ENCODE peak calls at places on chromosomes 5 and 9, in four cellular contexts. F is H9, E is RWPE2, Q is PC-9. S is an unnamed sample.

GRCh38 chr9:73595036-73595545 is 443.4 kb downstream of the ANXA1 start:
- DNase-seq in F (no peak), E (no peak), Q (no peak), S (no peak)

GRCh38 chr9:93308158-93308602 is 124.2 kb downstream of the WNK2 start:
- DNase-seq in F (peak; percentile 23), E (no peak), Q (no peak), S (no peak)

GRCh38 chr5:10351882-10352395 is 1.6 kb upstream of the MARCHF6 start:
- DNase-seq in F (no peak), E (peak; percentile 23), Q (no peak), S (no peak)

GRCh38 chr5:132466453-132467291 is 23.9 kb downstream of the IRF1 start:
- DNase-seq in F (no peak), E (peak; percentile 89), Q (peak; percentile 59), S (no peak)

GRCh38 chr5:111848374-111848914 is 91.5 kb upstream of the NREP start:
- DNase-seq in F (no peak), E (no peak), Q (no peak), S (no peak)

GRCh38 chr9:75389096-75389495 is 300.8 kb downstream of the OSTF1 start:
- DNase-seq in F (no peak), E (no peak), Q (no peak), S (no peak)

GRCh38 chr5:154753792-154754191 is 1.4 kb upstream of the LARP1 start:
- DNase-seq in F (no peak), E (no peak), Q (peak; percentile 37), S (no peak)

GRCh38 chr9:97859346-97859745 is 6.3 kb downstream of the FOXE1 start:
- DNase-seq in F (no peak), E (no peak), Q (no peak), S (no peak)

GRCh38 chr5:133962801-133963476 is 5.5 kb downstream of the C5orf15 start:
- DNase-seq in F (no peak), E (no peak), Q (no peak), S (no peak)

GRCh38 chr9:114412057-114412683 is 24.4 kb upstream of the AKNA start:
- DNase-seq in F (no peak), E (no peak), Q (no peak), S (peak; percentile 58)

GRCh38 chr5:72268753-72269410 is 51.2 kb downstream of the MRPS27 start:
- DNase-seq in F (peak; percentile 51), E (no peak), Q (peak; percentile 61), S (peak; percentile 61)

GRCh38 chr9:36862206-36863145 is 171.6 kb downstream of the PAX5 start:
- DNase-seq in F (peak; percentile 77), E (no peak), Q (peak; percentile 33), S (peak; percentile 75)

GRCh38 chr9:13524245-13524644 is 244.8 kb upstream of the MPDZ start:
- DNase-seq in F (no peak), E (no peak), Q (no peak), S (no peak)

GRCh38 chr5:180807654-180808414 is 5.2 kb upstream of the MGAT1 start:
- DNase-seq in F (no peak), E (peak; percentile 14), Q (no peak), S (no peak)

GRCh38 chr5:50415912-50416311 is 25.2 kb downstream of the EMB start:
- DNase-seq in F (no peak), E (no peak), Q (no peak), S (no peak)

DNA sequence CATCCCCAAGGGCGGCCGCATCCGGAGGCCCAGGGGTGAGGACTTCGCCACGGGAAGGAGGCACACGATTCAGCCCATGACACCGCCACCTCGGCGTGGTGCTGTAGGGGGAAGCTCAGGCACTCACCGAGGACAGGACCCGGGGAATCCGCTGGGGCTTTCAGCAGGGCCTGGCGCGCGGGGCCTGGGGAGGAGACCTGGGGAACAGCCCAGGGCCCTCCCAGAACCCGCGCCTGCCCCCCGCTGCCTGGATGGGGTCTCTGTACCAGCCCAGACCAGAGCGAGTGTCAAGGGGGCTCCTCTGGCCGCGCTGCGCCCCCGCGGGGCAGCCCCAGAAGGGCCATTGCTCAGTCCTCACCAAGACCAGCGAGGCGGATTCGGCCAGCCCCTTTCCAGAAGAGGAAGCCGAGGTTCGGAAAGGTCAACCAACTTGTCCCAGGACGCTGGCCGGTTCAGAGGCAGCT is 12.8 kb downstream of the COL23A1 start:
- DNase-seq in F (peak; percentile 72), E (no peak), Q (no peak), S (peak; percentile 39)
- TF ChIP-seq CTCF in F (peak; percentile 33), E (no peak), Q (no peak), S (no peak)

GRCh38 chr5:15774632-15775031 is 274.7 kb downstream of the FBXL7 start:
- DNase-seq in F (no peak), E (no peak), Q (no peak), S (no peak)

GRCh38 chr5:15772131-15772530 is 272.2 kb downstream of the FBXL7 start:
- DNase-seq in F (no peak), E (no peak), Q (no peak), S (no peak)

GRCh38 chr5:15763754-15764153 is 263.8 kb downstream of the FBXL7 start:
- DNase-seq in F (no peak), E (no peak), Q (no peak), S (peak; percentile 35)

DNA sequence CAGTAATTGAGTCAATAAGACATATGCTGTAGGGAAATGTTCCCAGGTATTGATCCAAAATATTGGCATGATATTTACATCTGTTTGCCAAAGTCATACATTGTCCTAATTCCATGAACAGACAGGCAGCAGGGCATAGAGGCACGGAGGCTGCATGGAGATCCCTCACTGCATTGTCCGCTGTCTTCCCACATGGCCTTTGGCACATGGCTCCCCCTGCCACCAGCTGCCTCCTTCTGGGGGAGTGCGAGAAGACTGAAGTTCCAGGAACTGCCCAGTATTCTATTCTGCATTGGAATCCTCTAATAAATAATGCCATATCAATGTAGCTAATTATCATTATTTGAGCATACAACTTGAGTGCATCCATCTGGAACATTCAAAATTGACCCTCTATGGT is 269.0 kb downstream of the FBXL7 start:
- DNase-seq in F (no peak), E (no peak), Q (no peak), S (peak; percentile 30)
- TF ChIP-seq CTCF in F (no peak), E (no peak), Q (no peak), S (no peak)

DNA sequence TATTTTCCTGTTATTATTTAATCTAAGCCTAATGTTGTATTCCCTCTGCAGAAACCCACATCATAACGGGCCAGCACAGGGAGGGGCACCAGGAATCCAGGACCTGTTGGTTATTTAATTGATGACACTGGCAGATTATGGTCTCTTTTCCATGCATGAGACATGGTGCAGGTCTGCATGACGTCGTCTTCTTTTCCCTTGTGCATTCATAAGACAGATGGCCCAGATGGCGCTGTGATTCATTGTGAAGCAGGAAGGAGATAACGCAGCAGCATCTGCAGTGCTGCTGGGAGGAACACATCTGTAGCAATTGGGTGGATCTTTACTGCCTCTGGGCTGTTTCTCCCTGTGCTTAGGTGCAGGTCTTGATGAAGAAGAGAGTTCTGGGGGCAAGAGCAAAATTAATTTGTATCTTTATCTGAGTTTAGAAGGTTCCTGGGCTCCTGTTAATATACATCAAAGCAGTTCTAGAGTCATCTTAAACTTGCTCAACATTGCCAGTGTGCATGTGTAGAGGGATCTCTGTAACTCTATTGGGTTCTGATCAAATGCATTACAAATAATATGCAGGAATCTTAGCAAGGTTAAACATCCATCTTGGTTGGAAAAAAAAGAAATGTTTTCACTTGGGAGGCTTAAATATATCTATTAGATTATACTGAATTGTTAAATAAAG is 176.1 kb downstream of the PCSK1 start:
- DNase-seq in F (no peak), E (no peak), Q (no peak), S (peak; percentile 82)
- TF ChIP-seq CTCF in F (no peak), E (no peak), Q (no peak), S (no peak)

DNA sequence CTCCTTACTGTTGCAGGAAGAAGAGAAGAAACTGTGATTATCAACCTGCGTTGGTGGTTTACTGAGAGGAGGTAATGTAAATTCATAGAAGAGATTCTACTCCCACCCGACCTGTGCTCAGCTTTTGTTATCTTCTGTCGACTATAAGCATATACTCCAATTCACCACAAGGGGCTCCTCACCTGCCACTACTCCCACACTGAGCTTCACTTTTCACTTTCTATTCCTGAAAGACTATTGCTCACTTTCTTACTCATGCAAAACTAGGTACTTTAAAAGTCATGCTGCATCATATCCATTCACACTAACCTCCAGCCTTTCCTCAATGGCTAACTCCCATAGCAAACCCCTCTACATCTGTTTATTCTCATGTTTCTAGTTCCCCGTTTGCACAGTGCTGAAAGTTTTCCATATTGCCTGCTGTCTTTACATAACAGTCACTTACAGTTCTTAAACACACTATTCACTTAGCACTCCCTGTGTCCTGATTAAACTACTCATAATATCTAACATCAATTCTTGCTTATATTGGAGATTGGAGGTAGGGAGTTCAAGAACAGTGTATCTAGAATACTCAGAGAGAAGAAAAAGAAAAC is 1062.6 kb downstream of the NR2F1-AS1 start:
- DNase-seq in F (peak; percentile 34), E (no peak), Q (no peak), S (no peak)
- TF ChIP-seq CTCF in F (peak; percentile 76), E (peak; percentile 86), Q (peak; percentile 63), S (peak; percentile 79)

GRCh38 chr9:108400267-108400666 is 455.5 kb downstream of the ACTL7B start:
- DNase-seq in F (no peak), E (no peak), Q (no peak), S (no peak)
- TF ChIP-seq CTCF in F (no peak), E (no peak), Q (no peak), S (peak; percentile 16)

GRCh38 chr5:27020965-27021364 is 17.4 kb downstream of the CDH9 start:
- DNase-seq in F (no peak), E (no peak), Q (no peak), S (no peak)
- TF ChIP-seq CTCF in F (peak; percentile 50), E (peak; percentile 91), Q (peak; percentile 51), S (no peak)

GRCh38 chr5:115838885-115839518 is 2.4 kb downstream of the ATG12 start:
- DNase-seq in F (no peak), E (no peak), Q (peak; percentile 1), S (no peak)
- TF ChIP-seq CTCF in F (peak; percentile 70), E (peak; percentile 87), Q (peak; percentile 73), S (peak; percentile 74)

GRCh38 chr5:178204205-178205009 is at the start of gene HNRNPAB:
- DNase-seq in F (peak; percentile 94), E (peak; percentile 95), Q (peak; percentile 97), S (peak; percentile 95)

GRCh38 chr5:178203670-178204204 is 596 bp upstream of the HNRNPAB start:
- DNase-seq in F (no peak), E (no peak), Q (no peak), S (peak; percentile 31)

GRCh38 chr5:178205749-178206047 is 1.4 kb downstream of the HNRNPAB start:
- DNase-seq in F (no peak), E (no peak), Q (no peak), S (no peak)

GRCh38 chr5:178206166-178207101 is 2.1 kb downstream of the HNRNPAB start:
- DNase-seq in F (no peak), E (peak; percentile 27), Q (no peak), S (no peak)

GRCh38 chr5:178205010-178205748 is 846 bp downstream of the HNRNPAB start:
- DNase-seq in F (peak; percentile 62), E (peak; percentile 83), Q (peak; percentile 80), S (peak; percentile 76)
- TF ChIP-seq CTCF in F (no peak), E (peak; percentile 16), Q (no peak), S (no peak)

DNA sequence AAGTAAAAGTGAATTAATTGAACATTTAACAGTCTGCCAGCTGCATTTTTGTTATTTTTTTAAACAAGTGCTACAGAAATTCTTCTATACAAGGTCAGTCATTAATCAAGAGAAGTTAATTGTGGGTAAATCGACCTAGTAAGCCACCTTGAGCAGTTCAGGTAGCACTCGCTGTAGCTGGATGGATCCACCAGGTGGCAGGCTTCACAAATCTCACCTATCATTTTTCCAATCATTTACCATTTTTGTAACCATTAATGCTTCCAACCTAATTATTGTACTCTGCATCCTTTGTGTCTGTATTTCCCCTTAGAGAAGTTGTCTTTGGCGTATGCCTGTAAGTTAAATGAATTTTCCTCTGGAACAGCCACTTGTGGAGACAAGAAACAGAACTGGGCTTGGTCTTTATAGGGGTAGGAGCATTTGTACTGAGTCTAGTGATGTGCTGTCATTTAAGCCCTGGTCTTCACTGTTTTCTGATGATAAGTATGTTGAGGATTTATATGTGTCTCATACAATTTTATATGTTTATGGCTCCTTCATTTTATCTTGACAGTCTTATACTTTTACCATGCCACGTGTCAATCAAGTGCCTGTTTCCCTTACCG is 39.5 kb downstream of the CD180 start:
- DNase-seq in F (peak; percentile 40), E (no peak), Q (peak; percentile 45), S (no peak)
- TF ChIP-seq CTCF in F (peak; percentile 91), E (peak; percentile 93), Q (peak; percentile 85), S (peak; percentile 84)